ENCODE peak calls at places on chromosome 20, in nine cellular contexts. S is pancreas, O is PC-9, W is heart right ventricle, R is right lobe of liver, B is stomach, P is hepatocyte, A is OCI-LY7, U is Panc1. Y is an unnamed sample.

GRCh38 chr20:56540415-56540814 is 7.4 kb downstream of the FAM209B start:
- DNase-seq in S (no peak), O (no peak), W (no peak), R (no peak), B (no peak), P (no peak), A (no peak), U (no peak), Y (no peak)

GRCh38 chr20:48754269-48754668 is 73.5 kb downstream of the PREX1 start:
- DNase-seq in S (no peak), O (no peak), W (no peak), R (no peak), B (no peak), P (no peak), A (no peak), U (no peak), Y (no peak)

GRCh38 chr20:63311186-63311832 is 18.3 kb downstream of the COL20A1 start:
- DNase-seq in S (peak; percentile 13), O (no peak), W (no peak), R (no peak), B (no peak), P (no peak), A (no peak), U (no peak), Y (no peak)

GRCh38 chr20:23094213-23094896 is 8.2 kb upstream of the CD93 start:
- DNase-seq in S (no peak), O (no peak), W (no peak), R (no peak), B (no peak), P (no peak), A (no peak), U (no peak), Y (no peak)

GRCh38 chr20:19880256-19881079 is 122.4 kb downstream of the RIN2 start:
- DNase-seq in S (no peak), O (peak; percentile 94), W (no peak), R (no peak), B (no peak), P (peak; percentile 52), A (no peak), U (peak; percentile 93), Y (no peak)

GRCh38 chr20:9301129-9302072 is 213.0 kb upstream of the LAMP5 start:
- DNase-seq in S (no peak), O (peak; percentile 62), W (no peak), R (no peak), B (no peak), P (peak; percentile 56), A (no peak), U (no peak), Y (peak; percentile 10)

GRCh38 chr20:48283470-48284110 is 498.3 kb upstream of the SULF2 start:
- DNase-seq in S (peak; percentile 45), O (peak; percentile 50), W (peak; percentile 23), R (peak; percentile 62), B (peak; percentile 88), P (peak; percentile 51), A (no peak), U (peak; percentile 5), Y (peak; percentile 41)

GRCh38 chr20:4959582-4959981 is 41.7 kb downstream of the SLC23A2 start:
- DNase-seq in S (no peak), O (no peak), W (no peak), R (no peak), B (no peak), P (no peak), A (no peak), U (no peak), Y (no peak)

GRCh38 chr20:52859156-52859887 is 112.8 kb upstream of the TSHZ2 start:
- DNase-seq in S (peak; percentile 26), O (no peak), W (no peak), R (peak; percentile 76), B (peak; percentile 27), P (no peak), A (no peak), U (no peak), Y (peak; percentile 3)

GRCh38 chr20:40612837-40613236 is 76.2 kb downstream of the MAFB start:
- DNase-seq in S (no peak), O (no peak), W (no peak), R (no peak), B (no peak), P (no peak), A (no peak), U (no peak), Y (no peak)

GRCh38 chr20:59835448-59836395 is 97.7 kb downstream of the SYCP2 start:
- DNase-seq in S (no peak), O (no peak), W (peak; percentile 40), R (no peak), B (no peak), P (peak; percentile 80), A (no peak), U (no peak), Y (peak; percentile 67)

GRCh38 chr20:37392441-37393195 is 46.7 kb downstream of the SRC start:
- DNase-seq in S (no peak), O (no peak), W (no peak), R (peak; percentile 47), B (no peak), P (no peak), A (peak; percentile 60), U (no peak), Y (no peak)

GRCh38 chr20:35695245-35695749 is 3.9 kb downstream of the NFS1 start:
- DNase-seq in S (no peak), O (no peak), W (no peak), R (no peak), B (peak; percentile 3), P (no peak), A (no peak), U (no peak), Y (no peak)

DNA sequence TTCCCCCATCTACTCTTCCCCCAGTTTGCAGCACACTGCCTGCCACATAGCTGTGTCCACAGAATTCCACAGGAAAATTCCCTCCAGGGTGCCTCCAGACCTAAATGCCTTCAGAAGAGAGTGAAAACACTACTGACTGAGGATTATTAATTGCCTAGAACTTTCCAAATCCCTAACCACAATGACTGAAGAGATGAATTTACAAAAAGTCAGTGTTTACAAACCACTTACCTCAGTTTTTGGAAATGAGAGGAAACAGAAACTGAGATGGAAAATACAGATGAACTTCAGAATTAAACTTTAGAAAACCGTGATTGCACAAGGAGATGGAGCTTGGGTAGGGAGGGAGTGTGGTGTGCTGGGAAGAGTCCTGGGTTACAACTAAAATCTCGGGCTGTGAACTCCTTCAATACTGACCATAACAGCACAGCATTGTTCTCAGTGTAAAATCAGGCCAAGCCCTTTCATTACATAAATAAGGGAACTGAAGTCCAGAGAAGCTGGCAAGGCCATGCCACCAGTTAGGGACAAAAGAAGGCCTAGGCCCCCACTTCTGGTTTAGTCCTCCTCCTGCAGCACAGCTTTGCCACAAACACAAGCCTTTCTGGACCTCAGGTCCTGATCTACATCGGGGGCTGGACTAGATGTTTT is 4.1 kb downstream of the ELMO2 start:
- DNase-seq in S (no peak), O (no peak), W (no peak), R (no peak), B (no peak), P (no peak), A (no peak), U (no peak), Y (no peak)
- H3K4me1 ChIP-seq in S (peaks cover 73% of the 10 kb centered on the region), O (peaks cover 23% of the 10 kb centered on the region), W (peaks cover 34% of the 10 kb centered on the region), R (no peaks in the 10 kb centered on the region), B (peaks cover 72% of the 10 kb centered on the region), P (peaks cover 37% of the 10 kb centered on the region), A (peaks cover 45% of the 10 kb centered on the region), U (peaks cover 8% of the 10 kb centered on the region), Y (peaks cover 75% of the 10 kb centered on the region)

GRCh38 chr20:46398963-46399362 is 7.5 kb downstream of the ELMO2 start:
- DNase-seq in S (no peak), O (no peak), W (no peak), R (no peak), B (no peak), P (no peak), A (no peak), U (no peak), Y (no peak)

GRCh38 chr20:46399401-46399800 is 7.0 kb downstream of the ELMO2 start:
- DNase-seq in S (no peak), O (no peak), W (no peak), R (no peak), B (no peak), P (no peak), A (no peak), U (no peak), Y (no peak)

GRCh38 chr20:46393967-46394366 is 12.4 kb downstream of the ELMO2 start:
- DNase-seq in S (no peak), O (no peak), W (no peak), R (no peak), B (no peak), P (no peak), A (no peak), U (no peak), Y (no peak)

GRCh38 chr20:46396052-46396451 is 10.4 kb downstream of the ELMO2 start:
- DNase-seq in S (no peak), O (no peak), W (no peak), R (no peak), B (no peak), P (no peak), A (no peak), U (no peak), Y (no peak)

GRCh38 chr20:46394872-46395470 is 11.4 kb downstream of the ELMO2 start:
- DNase-seq in S (no peak), O (no peak), W (no peak), R (no peak), B (no peak), P (no peak), A (no peak), U (no peak), Y (no peak)
- H3K36me3 ChIP-seq in S (no peaks in the 10 kb centered on the region), O (no peaks in the 10 kb centered on the region), W (peaks cover 34% of the 10 kb centered on the region), R (peaks cover 14% of the 10 kb centered on the region), B (peaks cover 68% of the 10 kb centered on the region), P (no peaks in the 10 kb centered on the region), A (peaks cover 46% of the 10 kb centered on the region), U (peaks cover 8% of the 10 kb centered on the region), Y (peaks cover 36% of the 10 kb centered on the region)

DNA sequence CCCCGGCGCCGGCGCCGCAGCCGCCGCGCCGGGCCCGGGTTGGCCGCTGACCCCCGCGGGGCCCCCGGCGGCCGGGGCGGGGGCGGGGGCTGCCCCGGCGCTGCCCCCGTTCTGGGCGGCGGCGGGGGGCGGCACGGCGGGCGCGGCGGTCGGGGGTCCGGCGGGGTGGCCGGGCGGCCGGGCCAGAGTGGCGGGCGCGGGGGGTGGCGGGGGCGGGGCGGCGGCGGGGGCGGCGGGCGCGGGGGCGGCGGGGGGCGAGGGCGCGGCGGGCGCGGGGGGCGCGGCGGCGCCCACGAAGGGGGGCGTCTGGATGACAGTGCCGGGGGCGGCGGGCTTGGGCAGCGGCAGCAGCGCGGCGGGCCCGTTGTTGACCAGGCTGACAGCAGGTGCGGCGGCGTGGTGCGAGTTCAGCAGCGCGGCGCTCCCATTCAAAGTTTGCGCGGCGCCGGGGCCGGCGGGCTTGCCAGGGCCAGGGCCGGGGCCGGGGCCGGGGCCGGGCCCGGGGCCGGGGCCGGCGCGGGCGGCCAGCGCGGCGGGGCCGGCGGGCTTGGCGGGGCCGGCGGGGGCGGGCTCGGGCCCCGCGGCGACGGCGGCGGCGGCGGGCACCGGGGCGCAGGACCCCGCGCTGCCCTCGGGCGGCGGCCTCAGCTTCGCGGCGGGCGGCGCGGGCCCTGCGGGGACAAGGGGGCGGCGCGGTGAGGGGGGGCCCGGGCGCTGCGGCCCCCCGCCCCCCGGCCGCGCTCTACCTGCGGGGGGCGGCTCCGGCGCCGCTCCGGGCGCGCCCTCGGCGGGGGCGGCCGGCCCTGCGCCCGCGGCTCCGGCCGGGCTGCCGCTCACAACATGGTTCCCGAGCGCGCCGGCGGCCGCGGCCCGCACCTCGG is 653 bp downstream of the TAF4 start:
- DNase-seq in S (peak; percentile 63), O (no peak), W (no peak), R (no peak), B (peak; percentile 40), P (peak; percentile 68), A (peak; percentile 42), U (no peak), Y (peak; percentile 31)
- H3K4me1 ChIP-seq in S (peaks cover 27% of the 10 kb centered on the region), O (peaks cover 16% of the 10 kb centered on the region), W (peaks cover 8% of the 10 kb centered on the region), R (no peaks in the 10 kb centered on the region), B (peaks cover 35% of the 10 kb centered on the region), P (peaks cover 30% of the 10 kb centered on the region), A (peaks cover 53% of the 10 kb centered on the region), U (peaks cover 27% of the 10 kb centered on the region), Y (peaks cover 25% of the 10 kb centered on the region)

GRCh38 chr20:44416082-44416715 is 59.5 kb upstream of the TTPAL start:
- DNase-seq in S (no peak), O (no peak), W (no peak), R (no peak), B (no peak), P (no peak), A (no peak), U (no peak), Y (no peak)
- H3K36me3 ChIP-seq in S (no peaks in the 10 kb centered on the region), O (no peaks in the 10 kb centered on the region), W (no peaks in the 10 kb centered on the region), R (peaks cover 69% of the 10 kb centered on the region), B (peaks cover 64% of the 10 kb centered on the region), P (no peaks in the 10 kb centered on the region), A (no peaks in the 10 kb centered on the region), U (no peaks in the 10 kb centered on the region), Y (no peaks in the 10 kb centered on the region)

Y was measured in thyroid gland.